ENCODE peak calls at places on chromosomes 7 and 10, in ten cellular contexts. S is RWPE1; F is cardiac muscle cell; N is substantia nigra; H is naive thymus-derived CD4-positive, alpha-beta T cell; B is ovary; P is PC-3; V is GM23248; K is pancreas; U is fibroblast of lung. Y is an unnamed sample.
A peak's percentile ranks its signal among the peaks of the same experiment; 100 is the strongest.

GRCh38 chr7:65397730-65398142 is 24.1 kb downstream of the ZNF92 start:
- DNase-seq in S (no peak), F (no peak), N (no peak), H (no peak), B (no peak), P (peak; percentile 55), V (no peak), K (no peak), U (no peak), Y (no peak)

GRCh38 chr7:38273286-38273995 is at the start of gene TARP:
- DNase-seq in S (no peak), F (no peak), N (no peak), H (no peak), B (no peak), P (no peak), V (no peak), K (no peak), U (no peak), Y (no peak)

GRCh38 chr7:84783161-84783803 is 403.6 kb downstream of the SEMA3D start:
- DNase-seq in S (no peak), F (no peak), N (no peak), H (no peak), B (no peak), P (no peak), V (peak; percentile 30), K (no peak), U (peak; percentile 70), Y (no peak)

GRCh38 chr10:46231087-46231486 is 55.7 kb upstream of the ANTXRL start:
- DNase-seq in S (no peak), F (no peak), N (no peak), H (no peak), B (no peak), P (no peak), V (no peak), K (no peak), U (no peak), Y (no peak)

GRCh38 chr7:135670179-135670578 is 7.9 kb downstream of the STMP1 start:
- DNase-seq in S (peak; percentile 64), F (no peak), N (no peak), H (no peak), B (no peak), P (peak; percentile 10), V (peak; percentile 90), K (no peak), U (peak; percentile 67), Y (no peak)

GRCh38 chr10:51878695-51879094 is 179.3 kb upstream of the CSTF2T start:
- DNase-seq in S (no peak), F (no peak), N (no peak), H (no peak), B (no peak), P (no peak), V (peak; percentile 36), K (no peak), U (no peak), Y (no peak)

GRCh38 chr7:105707967-105708580 is 126.8 kb upstream of the EFCAB10 start:
- DNase-seq in S (no peak), F (no peak), N (no peak), H (peak; percentile 31), B (no peak), P (no peak), V (no peak), K (no peak), U (no peak), Y (no peak)

GRCh38 chr10:33657154-33657900 is 322.9 kb upstream of the NRP1 start:
- DNase-seq in S (no peak), F (peak; percentile 79), N (no peak), H (no peak), B (no peak), P (peak; percentile 94), V (peak; percentile 30), K (no peak), U (peak; percentile 63), Y (no peak)

GRCh38 chr7:141541375-141541774 is 9.8 kb upstream of the AGK start:
- DNase-seq in S (no peak), F (no peak), N (no peak), H (no peak), B (no peak), P (no peak), V (no peak), K (no peak), U (no peak), Y (no peak)

GRCh38 chr7:136555933-136556332 is 312.5 kb upstream of the CHRM2 start:
- DNase-seq in S (no peak), F (peak; percentile 38), N (no peak), H (no peak), B (no peak), P (no peak), V (no peak), K (no peak), U (no peak), Y (no peak)

GRCh38 chr10:79308969-79309665 is 38.2 kb upstream of the PPIF start:
- DNase-seq in S (no peak), F (no peak), N (no peak), H (no peak), B (no peak), P (no peak), V (no peak), K (no peak), U (no peak), Y (no peak)

GRCh38 chr7:44063547-44063893 is 1.8 kb downstream of the PGAM2 start:
- DNase-seq in S (no peak), F (peak; percentile 48), N (no peak), H (no peak), B (no peak), P (no peak), V (no peak), K (no peak), U (no peak), Y (peak; percentile 15)

GRCh38 chr7:94701555-94701973 is 45.6 kb upstream of the SGCE start:
- DNase-seq in S (peak; percentile 27), F (no peak), N (no peak), H (no peak), B (no peak), P (peak; percentile 71), V (peak; percentile 48), K (no peak), U (peak; percentile 19), Y (no peak)

GRCh38 chr7:68276725-68277124 is 1280.1 kb downstream of the TYW1 start:
- DNase-seq in S (no peak), F (no peak), N (no peak), H (no peak), B (no peak), P (no peak), V (no peak), K (no peak), U (no peak), Y (no peak)

GRCh38 chr10:71509444-71509843 is 112.7 kb downstream of the CDH23 start:
- DNase-seq in S (peak; percentile 27), F (no peak), N (no peak), H (no peak), B (no peak), P (no peak), V (no peak), K (no peak), U (no peak), Y (no peak)

GRCh38 chr10:43292745-43293676 is 26.1 kb upstream of the RASGEF1A start:
- DNase-seq in S (peak; percentile 55), F (peak; percentile 63), N (peak; percentile 54), H (peak; percentile 46), B (peak; percentile 48), P (peak; percentile 78), V (peak; percentile 72), K (peak; percentile 64), U (peak; percentile 56), Y (peak; percentile 72)

GRCh38 chr7:104894313-104894712 is 119.7 kb upstream of the KMT2E start:
- DNase-seq in S (no peak), F (no peak), N (no peak), H (no peak), B (no peak), P (no peak), V (no peak), K (no peak), U (no peak), Y (no peak)

GRCh38 chr7:137898839-137899681 is 52.3 kb upstream of the DGKI start:
- DNase-seq in S (peak; percentile 56), F (peak; percentile 84), N (peak; percentile 84), H (peak; percentile 68), B (peak; percentile 62), P (peak; percentile 75), V (peak; percentile 85), K (peak; percentile 90), U (peak; percentile 70), Y (peak; percentile 85)
- H3K27ac ChIP-seq in S (peak overlapping the region; percentile 7), F (peak overlapping the region; percentile 4), N (peak overlapping the region; percentile 20), H (no peak overlapping the region), B (no peak overlapping the region), P (no peak overlapping the region), V (peak overlapping the region; percentile 3), K (no peak overlapping the region), U (peak overlapping the region; percentile 17), Y (peak overlapping the region; percentile 18)

GRCh38 chr7:7556852-7557251 is 9.8 kb upstream of the MIOS start:
- DNase-seq in S (no peak), F (no peak), N (no peak), H (no peak), B (no peak), P (no peak), V (no peak), K (no peak), U (no peak), Y (no peak)

GRCh38 chr7:7554021-7554432 is 12.7 kb upstream of the MIOS start:
- DNase-seq in S (no peak), F (no peak), N (no peak), H (no peak), B (no peak), P (peak; percentile 80), V (peak; percentile 92), K (no peak), U (peak; percentile 66), Y (no peak)

GRCh38 chr7:7554647-7555575 is 11.8 kb upstream of the MIOS start:
- DNase-seq in S (no peak), F (no peak), N (no peak), H (no peak), B (no peak), P (no peak), V (peak; percentile 40), K (no peak), U (no peak), Y (no peak)

GRCh38 chr7:7553386-7553785 is 13.3 kb upstream of the MIOS start:
- DNase-seq in S (no peak), F (no peak), N (no peak), H (no peak), B (no peak), P (no peak), V (peak; percentile 58), K (no peak), U (no peak), Y (no peak)

GRCh38 chr7:7557252-7557651 is 9.4 kb upstream of the MIOS start:
- DNase-seq in S (no peak), F (no peak), N (no peak), H (no peak), B (no peak), P (no peak), V (no peak), K (no peak), U (no peak), Y (no peak)
- H3K27ac ChIP-seq in S (no peak overlapping the region), F (no peak overlapping the region), N (no peak overlapping the region), H (no peak overlapping the region), B (no peak overlapping the region), P (no peak overlapping the region), V (no peak overlapping the region), K (no peak overlapping the region), U (no peak overlapping the region), Y (no peak overlapping the region)

GRCh38 chr7:147563669-147564068 is 1026.9 kb upstream of the C7orf33 start:
- DNase-seq in S (no peak), F (no peak), N (no peak), H (no peak), B (no peak), P (no peak), V (no peak), K (no peak), U (no peak), Y (no peak)
- H3K27ac ChIP-seq in S (no peak overlapping the region), F (no peak overlapping the region), N (no peak overlapping the region), H (no peak overlapping the region), B (no peak overlapping the region), P (no peak overlapping the region), V (no peak overlapping the region), K (no peak overlapping the region), U (no peak overlapping the region), Y (no peak overlapping the region)

GRCh38 chr7:148337166-148337565 is 253.4 kb upstream of the C7orf33 start:
- DNase-seq in S (no peak), F (no peak), N (no peak), H (no peak), B (no peak), P (peak; percentile 5), V (no peak), K (no peak), U (no peak), Y (no peak)
- H3K27ac ChIP-seq in S (no peak overlapping the region), F (no peak overlapping the region), N (no peak overlapping the region), H (no peak overlapping the region), B (no peak overlapping the region), P (peak overlapping the region; percentile 6), V (no peak overlapping the region), K (no peak overlapping the region), U (no peak overlapping the region), Y (no peak overlapping the region)

Y was measured in dorsolateral prefrontal cortex.